ENCODE peak calls at places on chromosomes 11 and 22, in nine cellular contexts. M is adrenal gland, Y is ovary, S is H1, L is A549, V is HCT116, Z is uterus, J is body of pancreas, A is transverse colon. E is an unnamed sample.

GRCh38 chr22:30197389-30197788 is 49.2 kb downstream of the LIF start:
- DNase-seq in M (no peak), Y (no peak), S (no peak), L (no peak), V (no peak), Z (no peak), J (no peak), A (no peak), E (no peak)

GRCh38 chr11:76721755-76722677 is 51.5 kb upstream of the LRRC32 start:
- DNase-seq in M (peak), Y (peak), S (peak), L (peak), V (peak), Z (peak), J (peak), A (peak), E (peak)

GRCh38 chr22:17990942-17991341 is 33.4 kb downstream of the MICAL3 start:
- DNase-seq in M (no peak), Y (no peak), S (no peak), L (no peak), V (no peak), Z (no peak), J (no peak), A (no peak), E (no peak)

GRCh38 chr22:37775785-37776638 is 31.7 kb upstream of the GCAT start:
- DNase-seq in M (peak), Y (no peak), S (no peak), L (no peak), V (no peak), Z (no peak), J (no peak), A (no peak), E (no peak)

GRCh38 chr11:34302046-34302921 is 55.5 kb downstream of the ABTB2 start:
- DNase-seq in M (no peak), Y (no peak), S (no peak), L (no peak), V (peak), Z (no peak), J (no peak), A (no peak), E (no peak)

GRCh38 chr11:71425409-71425808 is 22.8 kb downstream of the DHCR7 start:
- DNase-seq in M (no peak), Y (no peak), S (no peak), L (no peak), V (no peak), Z (no peak), J (no peak), A (no peak), E (no peak)

GRCh38 chr22:36921309-36922096 is 8.1 kb downstream of the CSF2RB start:
- DNase-seq in M (no peak), Y (no peak), S (no peak), L (no peak), V (no peak), Z (no peak), J (peak), A (peak), E (peak)

GRCh38 chr11:117931971-117932370 is 2.8 kb upstream of the TMPRSS13 start:
- DNase-seq in M (no peak), Y (peak), S (no peak), L (no peak), V (no peak), Z (no peak), J (no peak), A (peak), E (no peak)

GRCh38 chr11:125603207-125603606 is 10.6 kb downstream of the STT3A start:
- DNase-seq in M (no peak), Y (no peak), S (no peak), L (no peak), V (no peak), Z (no peak), J (no peak), A (no peak), E (no peak)

GRCh38 chr11:68137833-68138232 is 16.6 kb upstream of the CHKA start:
- DNase-seq in M (no peak), Y (peak), S (no peak), L (no peak), V (no peak), Z (no peak), J (no peak), A (no peak), E (peak)

GRCh38 chr11:62771144-62772021 is at the start of gene TAF6L:
- DNase-seq in M (peak), Y (peak), S (peak), L (peak), V (peak), Z (peak), J (peak), A (peak), E (peak)

GRCh38 chr11:84056696-84057095 is 770.5 kb upstream of the CCDC90B start:
- DNase-seq in M (no peak), Y (no peak), S (no peak), L (no peak), V (no peak), Z (no peak), J (no peak), A (no peak), E (no peak)

GRCh38 chr11:2580444-2581050 is 119.2 kb downstream of the KCNQ1OT1 start:
- DNase-seq in M (peak), Y (peak), S (peak), L (no peak), V (no peak), Z (no peak), J (peak), A (peak), E (peak)

GRCh38 chr11:15347969-15348734 is 233.4 kb downstream of the INSC start:
- DNase-seq in M (no peak), Y (no peak), S (no peak), L (no peak), V (no peak), Z (no peak), J (no peak), A (no peak), E (no peak)

GRCh38 chr11:3969200-3969599 is 113.7 kb downstream of the STIM1 start:
- DNase-seq in M (no peak), Y (no peak), S (no peak), L (no peak), V (no peak), Z (no peak), J (no peak), A (no peak), E (no peak)

GRCh38 chr22:36383110-36383581 is 4.6 kb downstream of the MYH9 start:
- DNase-seq in M (no peak), Y (no peak), S (no peak), L (no peak), V (no peak), Z (no peak), J (peak), A (peak), E (no peak)

GRCh38 chr11:117328414-117329010 is 858 bp downstream of the CEP164 start:
- DNase-seq in M (peak), Y (no peak), S (no peak), L (no peak), V (no peak), Z (peak), J (peak), A (peak), E (no peak)

GRCh38 chr11:86715611-86716010 is 43.2 kb upstream of the ME3 start:
- DNase-seq in M (no peak), Y (no peak), S (no peak), L (no peak), V (no peak), Z (no peak), J (no peak), A (no peak), E (no peak)

GRCh38 chr11:118895093-118896039 is 11.7 kb downstream of the CXCR5 start:
- DNase-seq in M (peak), Y (no peak), S (no peak), L (no peak), V (no peak), Z (no peak), J (no peak), A (peak), E (no peak)

DNA sequence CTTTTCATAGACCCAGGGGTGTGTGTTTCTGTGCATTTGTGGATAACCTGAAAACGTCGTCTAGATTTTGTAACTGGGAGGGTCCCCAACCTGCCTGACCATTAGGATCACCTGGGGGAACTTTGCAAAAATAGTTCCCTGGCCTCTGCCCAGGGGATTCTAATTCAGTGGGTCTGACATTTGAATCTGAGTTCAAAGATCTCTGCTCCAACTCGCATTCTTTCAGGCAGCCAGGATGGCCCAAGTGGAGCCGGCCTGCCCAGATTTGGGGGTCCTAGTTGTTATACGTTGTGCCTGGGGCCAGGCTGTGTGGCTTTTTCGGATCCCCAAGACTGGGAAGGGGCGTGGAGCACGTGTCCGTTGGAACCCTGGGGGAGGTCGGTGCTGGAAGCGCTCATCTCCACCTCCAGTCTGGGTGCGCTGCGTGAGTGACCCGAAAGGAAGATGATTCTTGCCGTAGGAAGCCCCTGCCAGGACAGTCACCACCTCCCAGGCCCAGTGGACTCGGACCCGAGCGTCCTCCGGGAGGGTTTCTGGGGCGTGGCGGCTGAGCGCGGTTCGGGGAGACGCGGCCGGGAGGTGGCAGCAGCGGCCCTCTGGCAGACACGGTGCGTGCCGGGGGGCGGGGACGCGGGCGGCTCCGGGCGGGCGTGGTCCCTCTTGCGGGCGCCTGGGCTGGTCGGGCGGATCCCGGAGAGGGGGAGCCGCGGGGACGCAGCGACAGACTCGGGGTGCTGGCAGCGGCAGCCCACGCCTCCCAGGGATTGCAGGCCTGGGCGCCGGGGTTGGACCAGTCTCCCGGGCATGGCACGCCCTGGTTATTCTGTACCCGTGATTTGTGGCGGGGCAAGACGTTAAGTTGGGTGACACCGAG is 29.2 kb upstream of the PLET1 start:
- DNase-seq in M (peak), Y (peak), S (peak), L (peak), V (no peak), Z (peak), J (peak), A (peak), E (peak)
- TF ChIP-seq POLR2A in M (no peak), Y (no peak), S (no peak), L (no peak), V (no peak), Z (no peak), J (no peak), A (no peak), E (no peak)

GRCh38 chr11:9461760-9462134 is 935 bp downstream of the ZNF143 start:
- DNase-seq in M (no peak), Y (no peak), S (no peak), L (peak), V (no peak), Z (no peak), J (no peak), A (no peak), E (no peak)

GRCh38 chr11:9462172-9462799 is 1.5 kb downstream of the ZNF143 start:
- DNase-seq in M (no peak), Y (no peak), S (no peak), L (no peak), V (no peak), Z (no peak), J (no peak), A (no peak), E (no peak)

GRCh38 chr11:9461068-9461759 is 402 bp downstream of the ZNF143 start:
- DNase-seq in M (peak), Y (peak), S (peak), L (peak), V (no peak), Z (peak), J (peak), A (peak), E (peak)

GRCh38 chr11:9459573-9460321 is 1.1 kb upstream of the ZNF143 start:
- DNase-seq in M (peak), Y (peak), S (no peak), L (peak), V (peak), Z (peak), J (peak), A (peak), E (peak)

DNA sequence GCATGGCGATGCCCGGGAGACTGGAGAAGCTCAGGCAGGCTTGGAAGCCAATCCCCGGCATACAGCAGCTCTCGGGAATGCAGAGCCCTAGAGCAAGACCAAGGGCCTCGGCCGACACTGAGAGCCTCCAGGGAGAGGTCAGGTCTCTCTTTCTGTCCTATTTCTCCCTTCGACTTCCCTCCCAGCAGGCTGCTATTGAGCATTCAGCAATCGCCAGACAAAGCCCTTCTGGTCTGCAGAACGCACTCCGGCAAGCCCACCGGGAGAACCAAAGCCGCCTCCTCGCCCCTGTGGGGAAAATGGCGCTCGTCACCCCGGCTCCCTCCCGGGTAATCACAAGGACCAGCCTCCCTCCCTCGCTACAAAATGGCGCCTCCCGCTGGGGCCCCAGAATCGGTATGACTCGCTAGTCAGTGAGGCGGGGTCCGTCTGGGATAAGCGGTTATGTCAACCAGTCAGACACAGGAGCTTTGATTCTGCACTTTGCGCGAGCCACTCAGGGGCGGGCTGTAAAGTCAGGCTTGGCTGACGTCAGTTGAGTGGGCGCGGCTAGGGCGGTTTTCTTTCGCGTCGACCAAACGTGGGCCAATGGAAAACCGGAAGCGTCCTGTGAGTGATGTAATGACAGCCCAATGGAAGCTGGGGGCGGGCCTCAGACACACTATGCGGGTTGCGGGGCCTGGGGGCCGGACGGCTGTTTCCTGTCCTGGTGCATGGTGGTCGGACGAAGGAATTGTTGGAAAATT is at the start of gene ZNF143:
- DNase-seq in M (peak), Y (peak), S (peak), L (peak), V (peak), Z (peak), J (peak), A (peak), E (peak)
- H3K4me3 ChIP-seq in M (peak), Y (peak), S (peak), L (peak), V (peak), Z (peak), J (peak), A (peak), E (peak)

GRCh38 chr11:61553373-61554171 is 27.3 kb downstream of the SYT7 start:
- DNase-seq in M (no peak), Y (no peak), S (no peak), L (no peak), V (no peak), Z (no peak), J (peak), A (no peak), E (no peak)
- TF ChIP-seq CTCF in M (no peak), Y (no peak), S (no peak), L (no peak), V (no peak), Z (no peak), J (no peak), A (no peak), E (no peak)

GRCh38 chr11:103529217-103529684 is 420.0 kb downstream of the DYNC2H1 start:
- DNase-seq in M (no peak), Y (no peak), S (no peak), L (peak), V (no peak), Z (no peak), J (no peak), A (no peak), E (no peak)
- TF ChIP-seq POLR2A in M (no peak), Y (no peak), S (no peak), L (no peak), V (no peak), Z (no peak), J (no peak), A (no peak), E (no peak)

E was measured in lower leg skin.